ENCODE peak calls at places on chromosome 18, in seven cellular contexts. L is globus pallidus; M is HTR-8/SVneo; I is NCI-H2171 treated with DMSO at 0.1 percent for 48 hours; T is NCI-H524; E is AML-193; K is activated CD4-positive, alpha-beta T cell treated with anti-CD3 and anti-CD28 coated beads for 1 hour. S is an unnamed sample.

GRCh38 chr18:37270046-37270665 is 295.4 kb downstream of the CELF4 start:
- DNase-seq in K (no peak), M (peak), T (no peak), I (no peak), L (peak), E (peak), S (peak)

GRCh38 chr18:8657050-8657820 is 48.0 kb downstream of the RAB12 start:
- DNase-seq in M (no peak), K (no peak), T (peak), E (no peak), I (peak), L (no peak), S (no peak)

GRCh38 chr18:44599409-44599808 is 81.3 kb upstream of the SETBP1 start:
- DNase-seq in I (no peak), K (no peak), E (no peak), L (peak), M (no peak), T (no peak), S (no peak)

GRCh38 chr18:44473394-44474066 is 207.2 kb upstream of the SETBP1 start:
- DNase-seq in L (no peak), M (no peak), K (no peak), I (no peak), T (no peak), E (no peak), S (no peak)

GRCh38 chr18:2564373-2564772 is 6.9 kb downstream of the METTL4 start:
- DNase-seq in T (no peak), M (no peak), I (no peak), L (no peak), E (no peak), K (no peak), S (no peak)

GRCh38 chr18:69230204-69230603 is 170.5 kb upstream of the DOK6 start:
- DNase-seq in I (no peak), K (no peak), L (no peak), M (no peak), T (no peak), E (no peak), S (no peak)

GRCh38 chr18:61471832-61472406 is 138.7 kb downstream of the CDH20 start:
- DNase-seq in L (no peak), K (no peak), I (no peak), T (no peak), M (no peak), E (no peak), S (no peak)

GRCh38 chr18:63878343-63878742 is 9.2 kb upstream of the SERPINB2 start:
- DNase-seq in T (no peak), M (no peak), E (peak), L (no peak), I (no peak), K (no peak), S (peak)